ENCODE peak calls at places on chromosomes 11 and 22, in nine cellular contexts. Q, Y, M, L, T, J, U, E and P are unnamed samples.
A peak's percentile ranks its signal among the peaks of the same experiment; 100 is the strongest.

GRCh38 chr11:65422633-65423515 is at the start of gene NEAT1:
- DNase-seq in U (peak; percentile 99), L (peak; percentile 93), Y (peak; percentile 97), M (peak; percentile 90), J (peak; percentile 99), T (peak; percentile 100), Q (peak; percentile 89), E (peak; percentile 100), P (peak; percentile 98)

GRCh38 chr11:126317681-126318641 is 14.1 kb downstream of the DCPS start:
- DNase-seq in M (no peak), E (peak; percentile 93), Y (peak; percentile 31), L (no peak), Q (no peak), T (peak; percentile 96), U (peak; percentile 58), J (peak; percentile 53), P (no peak)

GRCh38 chr11:69636512-69636866 is 4.5 kb upstream of the CCND1 start:
- DNase-seq in U (peak; percentile 69), T (no peak), E (no peak), Y (no peak), M (peak; percentile 93), J (peak; percentile 73), Q (peak; percentile 93), L (peak; percentile 66), P (peak; percentile 62)

GRCh38 chr11:128036556-128037093 is 550.7 kb downstream of the ETS1 start:
- DNase-seq in J (no peak), T (no peak), Y (no peak), U (no peak), M (no peak), E (no peak), L (no peak), Q (no peak), P (no peak)

GRCh38 chr11:123143476-123143875 is 51.6 kb downstream of the CLMP start:
- DNase-seq in Y (no peak), J (no peak), Q (no peak), E (no peak), T (no peak), M (no peak), U (no peak), L (no peak), P (no peak)

GRCh38 chr11:12893787-12894672 is 115.1 kb upstream of the RASSF10 start:
- DNase-seq in L (peak; percentile 69), Q (peak; percentile 60), Y (peak; percentile 44), U (peak; percentile 70), J (peak; percentile 74), E (no peak), T (no peak), M (peak; percentile 85), P (peak; percentile 69)

GRCh38 chr11:11034476-11034875 is 176.6 kb upstream of the ZBED5 start:
- DNase-seq in E (no peak), M (no peak), J (no peak), T (no peak), Y (no peak), U (no peak), L (no peak), Q (no peak), P (no peak)

GRCh38 chr11:64251986-64252837 is 882 bp downstream of the PLCB3 start:
- DNase-seq in T (no peak), Y (peak; percentile 58), U (no peak), M (peak; percentile 66), E (no peak), J (peak; percentile 89), Q (peak; percentile 87), L (no peak), P (peak; percentile 78)

GRCh38 chr11:35163209-35163608 is 24.2 kb downstream of the CD44 start:
- DNase-seq in M (no peak), U (no peak), E (no peak), L (no peak), J (no peak), Q (no peak), Y (no peak), T (no peak), P (no peak)

GRCh38 chr22:18096823-18097222 is 13.8 kb upstream of the TUBA8 start:
- DNase-seq in Y (no peak), E (no peak), T (no peak), J (no peak), M (no peak), L (no peak), U (no peak), Q (no peak), P (no peak)

GRCh38 chr11:105648762-105649161 is 38.9 kb downstream of the GRIA4 start:
- DNase-seq in J (no peak), T (no peak), M (no peak), L (no peak), Y (no peak), U (no peak), E (no peak), Q (no peak), P (no peak)

GRCh38 chr22:50708474-50708873 is 29.5 kb upstream of the ACR start:
- DNase-seq in E (no peak), J (no peak), Q (no peak), L (no peak), T (no peak), U (no peak), M (no peak), Y (no peak), P (no peak)

GRCh38 chr11:17597770-17598169 is 50.7 kb downstream of the OTOG start:
- DNase-seq in M (no peak), J (no peak), T (no peak), U (peak; percentile 49), E (peak; percentile 79), Y (no peak), Q (no peak), L (no peak), P (peak; percentile 24)

GRCh38 chr22:50544078-50544745 is 1.5 kb upstream of the KLHDC7B start:
- DNase-seq in J (peak; percentile 91), Y (peak; percentile 57), E (no peak), L (peak; percentile 53), T (no peak), M (peak; percentile 93), U (no peak), Q (peak; percentile 97), P (peak; percentile 87)

GRCh38 chr11:118133816-118134215 is 18.8 kb downstream of the SCN4B start:
- DNase-seq in Q (no peak), M (no peak), U (no peak), Y (no peak), J (no peak), L (no peak), E (no peak), T (no peak), P (no peak)

GRCh38 chr11:73662445-73663157 is 16.2 kb downstream of the PLEKHB1 start:
- DNase-seq in E (no peak), M (no peak), T (no peak), J (no peak), U (no peak), L (no peak), Q (no peak), Y (no peak), P (no peak)

GRCh38 chr11:19730373-19730772 is 17.7 kb downstream of the NAV2 start:
- DNase-seq in Q (peak; percentile 50), T (no peak), E (no peak), L (no peak), M (no peak), U (no peak), Y (no peak), J (peak; percentile 36), P (no peak)

GRCh38 chr11:127376316-127376715 is 375.7 kb upstream of the KIRREL3 start:
- DNase-seq in E (no peak), Q (no peak), U (no peak), Y (no peak), J (no peak), L (no peak), T (no peak), M (no peak), P (no peak)

GRCh38 chr11:7851391-7851790 is 54.6 kb upstream of the OR5P2 start:
- DNase-seq in M (peak; percentile 57), E (no peak), J (no peak), Y (no peak), Q (no peak), T (no peak), L (no peak), U (no peak), P (no peak)

GRCh38 chr22:50206599-50206998 is 5.8 kb downstream of the SELENOO start:
- DNase-seq in T (no peak), L (peak; percentile 39), M (peak; percentile 88), Y (no peak), Q (peak; percentile 82), U (no peak), J (peak; percentile 29), E (no peak), P (no peak)

DNA sequence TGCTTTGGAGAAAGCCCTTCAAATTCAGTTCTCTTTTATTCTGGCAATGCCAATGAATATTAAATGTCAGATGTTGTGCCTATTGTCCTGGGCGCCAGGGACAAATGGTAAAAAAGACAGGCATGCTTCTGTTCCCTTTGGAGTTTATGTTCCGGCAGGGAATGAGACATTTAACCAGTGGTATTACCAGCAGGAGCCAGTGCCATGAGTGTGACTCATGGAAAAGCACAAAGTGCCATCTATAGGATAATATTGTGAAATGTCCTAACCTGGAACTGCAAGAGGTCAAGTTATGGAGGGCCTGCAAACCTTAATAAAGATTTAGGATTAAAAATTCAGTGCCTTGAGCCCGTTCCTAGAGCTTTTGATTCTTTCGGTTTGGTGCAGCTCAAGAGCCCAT is 39.5 kb downstream of the REXO2 start:
- DNase-seq in L (no peak), U (no peak), T (no peak), J (no peak), Y (no peak), E (no peak), Q (no peak), M (peak; percentile 22), P (no peak)
- TF ChIP-seq CTCF in L (no peak), U (no peak), T (no peak), J (no peak), Y (no peak), E (no peak), Q (no peak), M (no peak), P (no peak)

GRCh38 chr22:21652010-21652546 is 10.0 kb downstream of the SDF2L1 start:
- DNase-seq in Q (peak; percentile 97), L (peak; percentile 92), J (peak; percentile 86), M (peak; percentile 96), E (no peak), U (peak; percentile 85), T (peak; percentile 96), Y (peak; percentile 87), P (peak; percentile 91)
- TF ChIP-seq POLR2AphosphoS5 in Q (no peak), L (peak; percentile 74), J (no peak), M (peak; percentile 75), E (peak; percentile 88), U (no peak), T (peak; percentile 66), Y (peak; percentile 79), P (no peak)

GRCh38 chr11:78350646-78351165 is 66.9 kb downstream of the GAB2 start:
- DNase-seq in E (no peak), Q (no peak), J (no peak), Y (no peak), T (no peak), U (no peak), M (no peak), L (peak; percentile 57), P (no peak)
- H3K4me1 ChIP-seq in E (peaks cover 77% of the 10 kb centered on the region), Q (peaks cover 75% of the 10 kb centered on the region), J (peaks cover 46% of the 10 kb centered on the region), Y (no peaks in the 10 kb centered on the region), T (peaks cover 60% of the 10 kb centered on the region), U (peaks cover 20% of the 10 kb centered on the region), M (peaks cover 13% of the 10 kb centered on the region), L (peaks cover 33% of the 10 kb centered on the region), P (peaks cover 53% of the 10 kb centered on the region)

DNA sequence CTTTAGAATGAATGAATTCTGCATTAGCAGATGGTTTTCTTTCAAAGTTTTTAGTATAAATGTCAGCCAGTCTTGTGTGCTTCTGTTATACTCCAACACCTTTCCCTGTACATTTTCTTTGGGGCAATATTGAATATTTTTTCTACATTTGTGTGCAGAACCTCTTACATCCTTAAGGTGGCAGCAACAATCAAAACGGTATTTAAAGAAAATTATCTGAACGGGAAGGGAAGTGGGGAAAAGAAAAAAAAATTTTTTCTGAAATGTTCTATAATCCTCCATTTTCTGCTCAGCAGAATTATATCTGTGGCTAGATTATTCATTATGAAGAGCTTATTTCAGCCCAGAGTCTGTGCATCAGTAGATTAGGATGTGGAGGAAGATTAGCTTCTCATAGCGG is 347.3 kb upstream of the RAG2 start:
- DNase-seq in L (no peak), J (no peak), M (no peak), U (no peak), Q (no peak), T (no peak), Y (no peak), E (no peak), P (no peak)
- TF ChIP-seq CTCF in L (no peak), J (peak; percentile 33), M (peak; percentile 35), U (no peak), Q (no peak), T (peak; percentile 38), Y (peak; percentile 17), E (no peak), P (no peak)